ENCODE peak calls at places on chromosomes 7 and 10, in five cellular contexts. E, V, A, W and G are unnamed samples.

GRCh38 chr10:6337382-6337781 is 134.7 kb downstream of the PFKFB3 start:
- DNase-seq in E (no peak), V (no peak), A (no peak), W (no peak), G (no peak)

GRCh38 chr10:21402606-21403083 is 122.8 kb downstream of the SKIDA1 start:
- DNase-seq in E (no peak), V (no peak), A (peak; percentile 17), W (no peak), G (no peak)

GRCh38 chr7:132240262-132240661 is 336.0 kb downstream of the PLXNA4 start:
- DNase-seq in E (no peak), V (no peak), A (no peak), W (no peak), G (no peak)

GRCh38 chr10:100879741-100880360 is 32.9 kb upstream of the SLF2 start:
- DNase-seq in E (no peak), V (no peak), A (no peak), W (no peak), G (no peak)

GRCh38 chr10:48470893-48471805 is 133.7 kb downstream of the ARHGAP22 start:
- DNase-seq in E (no peak), V (peak; percentile 30), A (peak; percentile 33), W (no peak), G (no peak)

GRCh38 chr7:128876586-128876977 is 13.9 kb downstream of the ATP6V1F start:
- DNase-seq in E (no peak), V (no peak), A (no peak), W (no peak), G (no peak)

GRCh38 chr10:5888352-5888751 is 1.3 kb downstream of the ANKRD16 start:
- DNase-seq in E (peak; percentile 5), V (no peak), A (peak; percentile 52), W (no peak), G (no peak)

GRCh38 chr10:95254629-95255028 is 36.2 kb downstream of the PDLIM1 start:
- DNase-seq in E (no peak), V (no peak), A (no peak), W (no peak), G (no peak)

GRCh38 chr10:2410049-2410448 is 657.3 kb upstream of the PFKP start:
- DNase-seq in E (no peak), V (no peak), A (no peak), W (no peak), G (no peak)

GRCh38 chr10:102735065-102735562 is 8.6 kb upstream of the WBP1L start:
- DNase-seq in E (no peak), V (peak; percentile 78), A (no peak), W (no peak), G (no peak)

GRCh38 chr10:96910488-96911395 is 78.6 kb downstream of the LCOR start:
- DNase-seq in E (peak; percentile 83), V (no peak), A (peak; percentile 34), W (no peak), G (peak; percentile 26)

GRCh38 chr7:2726316-2727018 is 38.5 kb downstream of the AMZ1 start:
- DNase-seq in E (no peak), V (no peak), A (no peak), W (no peak), G (no peak)
- H2BK12ac ChIP-seq in E (no peak overlapping the region), V (no peak overlapping the region), A (no peak overlapping the region), W (no peak overlapping the region), G (no peak overlapping the region)

GRCh38 chr10:69879628-69880257 is 78.0 kb downstream of the COL13A1 start:
- DNase-seq in E (no peak), V (no peak), A (no peak), W (no peak), G (no peak)
- H2BK5ac ChIP-seq in E (no peak overlapping the region), V (no peak overlapping the region), A (no peak overlapping the region), W (peak overlapping the region; percentile 67), G (peak overlapping the region; percentile 47)

DNA sequence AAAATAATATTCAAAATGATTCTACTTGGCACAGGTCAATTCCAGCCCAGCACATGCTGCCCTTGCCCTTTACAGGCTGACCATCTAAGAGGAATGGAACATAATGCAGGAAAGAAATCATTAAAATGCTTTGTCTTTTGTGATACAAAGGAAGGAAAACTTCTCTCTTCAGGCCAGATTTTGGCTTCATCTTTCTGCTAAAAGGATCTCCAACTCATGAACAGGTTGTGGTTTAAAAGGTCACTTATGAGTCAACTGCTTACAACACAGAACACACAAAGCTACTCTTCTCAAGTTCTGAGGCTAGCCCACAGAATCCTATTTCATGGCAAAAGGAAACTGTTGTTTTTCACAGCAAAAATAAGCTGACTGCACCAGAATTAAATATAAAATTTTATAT is 197.1 kb downstream of the DOCK4 start:
- DNase-seq in E (no peak), V (no peak), A (peak; percentile 61), W (no peak), G (no peak)
- H3K27ac ChIP-seq in E (no peak overlapping the region), V (no peak overlapping the region), A (no peak overlapping the region), W (no peak overlapping the region), G (no peak overlapping the region)

GRCh38 chr10:26290236-26290635 is 73.7 kb downstream of the GAD2 start:
- DNase-seq in E (peak; percentile 93), V (no peak), A (no peak), W (no peak), G (no peak)
- H2BK12ac ChIP-seq in E (no peak overlapping the region), V (no peak overlapping the region), A (no peak overlapping the region), W (no peak overlapping the region), G (no peak overlapping the region)

DNA sequence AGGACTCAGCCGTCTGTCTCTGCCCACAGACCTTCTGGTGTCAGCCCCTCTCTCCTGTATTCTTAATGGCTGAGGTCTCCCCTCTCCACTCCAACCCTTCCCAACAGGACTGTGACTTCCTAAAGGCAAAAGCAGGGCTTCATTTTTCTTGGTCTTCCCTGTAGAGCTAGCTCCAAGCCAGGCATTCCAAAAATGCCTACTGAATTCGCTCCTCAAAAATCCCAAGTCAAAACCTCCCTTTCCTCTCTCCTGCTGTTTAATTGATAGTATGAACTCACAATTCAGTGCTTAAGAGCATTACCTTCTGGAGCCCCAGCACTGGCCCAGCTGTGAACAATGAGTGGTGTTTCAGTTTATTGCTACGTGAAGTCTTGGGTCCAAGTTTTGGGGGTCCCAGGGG is 628.4 kb downstream of the PARD3 start:
- DNase-seq in E (no peak), V (no peak), A (no peak), W (no peak), G (no peak)
- H2BK5ac ChIP-seq in E (no peak overlapping the region), V (no peak overlapping the region), A (no peak overlapping the region), W (peak overlapping the region; percentile 86), G (no peak overlapping the region)

DNA sequence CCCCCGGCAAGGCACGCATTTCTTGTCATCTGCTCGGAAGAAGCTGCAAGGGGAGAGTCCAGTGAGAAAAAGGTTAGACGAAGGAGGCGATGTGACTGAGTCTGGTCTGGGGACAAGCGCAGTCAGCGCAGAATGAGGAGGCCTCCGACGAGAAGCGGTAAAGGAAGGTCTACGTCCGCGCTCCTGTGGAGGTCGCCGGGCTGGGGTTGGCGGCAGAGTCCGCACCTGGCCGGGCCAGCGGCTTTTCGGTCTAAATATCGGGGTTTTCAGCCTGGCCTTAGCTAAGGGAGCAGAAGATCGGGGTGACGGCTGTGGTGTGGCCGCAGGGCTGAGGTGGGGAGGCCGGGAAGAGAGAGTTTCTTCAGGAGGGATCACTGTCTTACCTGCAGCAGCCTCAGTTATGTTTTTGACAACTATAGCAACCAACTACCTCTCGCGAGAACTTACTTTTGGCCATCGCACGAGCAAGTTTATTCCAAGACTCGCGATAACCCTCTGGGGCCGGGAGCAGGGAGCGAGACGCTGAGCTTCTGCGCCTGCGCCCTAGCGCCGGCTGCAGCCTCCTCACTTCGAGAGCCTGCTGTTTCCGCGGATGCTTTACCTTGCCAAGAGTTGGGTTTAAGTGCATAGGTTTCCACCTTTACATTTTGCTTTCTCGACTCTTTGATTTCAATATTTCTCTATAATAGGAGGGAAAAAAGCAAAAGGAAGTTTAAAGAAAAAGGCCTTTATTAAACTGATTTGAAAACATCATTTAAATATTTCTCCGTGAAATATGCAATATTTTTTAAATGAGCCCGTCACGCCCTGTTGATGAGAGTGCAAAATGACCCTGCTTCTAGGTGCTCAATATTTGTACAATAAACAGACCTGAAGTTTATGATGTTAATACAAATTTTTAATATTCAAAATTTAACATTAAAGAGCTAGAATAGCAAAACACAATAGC is at the start of gene CFAP70:
- DNase-seq in E (peak; percentile 100), V (peak; percentile 97), A (peak; percentile 94), W (peak; percentile 85), G (peak; percentile 91)
- H3K27ac ChIP-seq in E (no peak within 1 kb of the TSS), V (no peak within 1 kb of the TSS), A (no peak within 1 kb of the TSS), W (peak within 1 kb of the TSS; percentile 28), G (no peak within 1 kb of the TSS)

GRCh38 chr7:139695616-139696015 is 82.2 kb downstream of the HIPK2 start:
- DNase-seq in E (no peak), V (no peak), A (no peak), W (no peak), G (no peak)
- H2BK12ac ChIP-seq in E (no peak overlapping the region), V (no peak overlapping the region), A (no peak overlapping the region), W (no peak overlapping the region), G (no peak overlapping the region)

DNA sequence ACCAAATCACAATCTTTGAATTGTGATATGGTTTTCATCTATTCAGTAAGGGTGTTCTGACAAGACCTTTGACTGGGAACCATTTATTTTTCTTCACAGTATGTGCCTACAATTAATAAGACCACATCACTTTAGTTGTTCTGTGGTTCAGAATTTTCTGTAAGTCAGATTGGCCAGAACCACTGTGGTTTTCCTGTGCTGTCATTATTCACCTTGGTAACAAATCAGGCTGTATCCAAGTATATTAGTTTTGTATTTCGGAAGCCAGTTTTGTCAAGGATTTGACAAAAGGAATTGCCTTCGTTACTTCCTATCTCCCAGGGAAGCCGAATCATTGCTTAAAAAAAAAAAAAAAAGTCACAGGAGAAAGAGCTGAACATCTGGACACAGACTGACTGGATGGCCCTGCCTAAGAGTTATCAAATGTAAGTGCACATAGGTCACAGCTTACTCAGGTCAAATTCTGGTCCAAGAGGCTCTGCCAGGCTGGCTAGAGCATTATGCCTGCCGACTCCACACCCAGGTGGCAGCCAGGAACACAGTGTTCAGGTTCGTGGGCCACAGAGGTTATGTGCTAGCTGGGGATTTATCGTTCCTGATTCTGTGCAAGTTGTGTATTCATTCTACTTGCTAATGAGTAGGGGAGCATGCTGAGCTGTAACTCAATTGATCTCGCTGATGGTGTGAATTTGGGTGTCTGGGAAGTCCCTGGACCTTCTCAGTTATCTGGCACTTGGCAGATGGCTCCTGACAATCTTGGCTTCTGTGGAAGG is 175.3 kb downstream of the JAZF1 start:
- DNase-seq in E (no peak), V (no peak), A (no peak), W (no peak), G (no peak)
- H2BK5ac ChIP-seq in E (no peak overlapping the region), V (no peak overlapping the region), A (no peak overlapping the region), W (no peak overlapping the region), G (no peak overlapping the region)

DNA sequence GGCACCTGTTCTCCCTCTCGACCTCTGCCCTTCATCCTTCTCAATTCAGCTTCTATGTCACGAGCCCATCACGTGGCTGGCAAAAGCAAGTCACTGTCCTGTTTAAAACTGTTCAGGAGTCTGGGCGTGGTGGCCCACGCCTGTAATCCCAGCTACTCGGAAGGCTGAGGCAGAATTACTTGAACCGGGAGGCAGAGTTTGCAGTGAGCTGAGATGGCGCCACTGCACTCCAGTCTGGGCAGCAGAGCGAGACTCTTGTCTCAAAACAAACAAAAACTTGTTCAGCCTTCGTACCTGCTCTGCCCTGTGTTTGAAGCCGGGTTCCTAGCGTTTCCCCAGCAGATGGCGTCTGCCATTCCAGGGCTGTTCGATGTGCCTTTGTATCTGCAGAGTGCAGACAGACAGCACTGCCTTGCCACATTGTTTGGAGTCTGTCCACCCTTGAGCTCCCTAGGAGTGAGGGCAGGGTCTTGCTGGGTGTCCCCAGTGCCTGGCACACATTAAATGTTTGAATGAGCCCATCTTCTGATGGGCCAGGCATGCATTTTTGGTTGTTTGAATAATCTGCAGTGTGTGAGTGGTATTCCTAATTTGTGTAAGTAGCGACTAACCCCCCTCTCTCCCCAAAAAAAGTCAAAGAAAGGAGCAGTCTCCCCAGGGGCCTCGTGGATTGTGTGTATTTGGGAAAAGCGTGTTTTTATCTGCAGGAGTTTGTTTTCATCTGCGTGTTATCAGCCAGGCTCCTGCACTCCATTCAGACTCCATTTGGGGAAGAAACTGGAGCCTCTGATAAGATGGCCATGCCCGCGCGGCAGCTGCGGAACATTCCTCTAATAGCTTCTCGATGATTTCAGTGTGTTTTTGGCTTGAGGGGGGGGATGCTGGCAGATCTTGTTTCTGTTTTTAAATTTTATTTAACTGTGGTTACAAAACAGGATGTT is 61.2 kb downstream of the DNAJB6 start:
- DNase-seq in E (peak; percentile 87), V (peak; percentile 72), A (peak; percentile 51), W (no peak), G (peak; percentile 27)
- H3K27ac ChIP-seq in E (peak overlapping the region; percentile 18), V (no peak overlapping the region), A (peak overlapping the region; percentile 97), W (no peak overlapping the region), G (peak overlapping the region; percentile 37)